ENCODE peak calls at places on chromosomes 13 and 19, in seven cellular contexts. U, E, Y, O, J, M and K are unnamed samples. For H3K4me1, the result is how much of the 10 kb centered on the place peaks cover.

GRCh38 chr13:50238922-50239321 is 223.7 kb downstream of the KCNRG start:
- DNase-seq in Y (no peak), M (no peak), O (no peak), E (no peak), U (no peak), J (no peak), K (no peak)

GRCh38 chr13:66534561-66534960 is 695.6 kb downstream of the PCDH9 start:
- DNase-seq in E (no peak), U (no peak), O (no peak), Y (peak), J (no peak), M (no peak), K (no peak)

GRCh38 chr13:42478531-42479156 is 95.3 kb upstream of the TNFSF11 start:
- DNase-seq in J (no peak), O (peak), U (no peak), E (no peak), M (no peak), Y (peak), K (no peak)

GRCh38 chr19:7705387-7706187 is 3.7 kb upstream of the FCER2 start:
- DNase-seq in Y (no peak), U (peak), E (no peak), J (peak), O (no peak), M (no peak), K (peak)

GRCh38 chr13:82739881-82740280 is 1142.4 kb downstream of the SLITRK1 start:
- DNase-seq in E (no peak), U (no peak), J (no peak), M (no peak), Y (peak), O (no peak), K (no peak)

GRCh38 chr13:24232037-24232436 is 71.5 kb downstream of the SPATA13 start:
- DNase-seq in O (no peak), Y (no peak), E (no peak), J (peak), M (no peak), U (no peak), K (no peak)

GRCh38 chr13:105410602-105411001 is 1124.9 kb downstream of the EFNB2 start:
- DNase-seq in M (peak), Y (no peak), J (peak), E (peak), U (peak), O (peak), K (no peak)

GRCh38 chr19:57803594-57804325 is 11.0 kb downstream of the ZNF552 start:
- DNase-seq in Y (peak), E (no peak), U (no peak), O (peak), M (peak), J (peak), K (no peak)

GRCh38 chr19:13961826-13962737 is 9.8 kb downstream of the DCAF15 start:
- DNase-seq in U (no peak), O (peak), M (no peak), E (peak), Y (peak), J (no peak), K (no peak)

GRCh38 chr19:39492225-39492624 is 6.5 kb upstream of the DLL3 start:
- DNase-seq in U (no peak), O (no peak), Y (no peak), M (no peak), J (no peak), E (no peak), K (no peak)

GRCh38 chr19:5990289-5990797 is 12.4 kb upstream of the RANBP3 start:
- DNase-seq in J (no peak), Y (no peak), O (peak), U (no peak), E (no peak), M (no peak), K (no peak)

GRCh38 chr13:99382428-99383133 is 75.4 kb upstream of the GPR183 start:
- DNase-seq in E (no peak), M (no peak), O (no peak), U (no peak), Y (peak), J (peak), K (peak)

GRCh38 chr19:49847731-49848696 is 2.9 kb upstream of the PTOV1 start:
- DNase-seq in J (no peak), M (no peak), E (no peak), Y (peak), U (no peak), O (no peak), K (peak)

GRCh38 chr13:75704942-75705320 is 68.8 kb downstream of the LMO7 start:
- DNase-seq in J (peak), E (no peak), Y (no peak), M (peak), O (no peak), U (no peak), K (no peak)

GRCh38 chr19:49333426-49334288 is 1.5 kb upstream of the CD37 start:
- DNase-seq in U (no peak), Y (peak), J (peak), M (no peak), E (peak), O (no peak), K (peak)

GRCh38 chr13:102830646-102831045 is 15.2 kb upstream of the ERCC5 start:
- DNase-seq in M (no peak), J (peak), U (no peak), O (no peak), Y (no peak), E (no peak), K (no peak)

GRCh38 chr13:93496985-93497673 is 270.5 kb downstream of the GPC6 start:
- DNase-seq in M (no peak), J (no peak), O (peak), U (no peak), E (no peak), Y (peak), K (no peak)

GRCh38 chr19:4712771-4713170 is 10.9 kb downstream of the DPP9 start:
- DNase-seq in J (no peak), E (no peak), Y (no peak), M (no peak), U (no peak), O (no peak), K (no peak)

GRCh38 chr13:95337597-95337996 is 36.3 kb upstream of the ABCC4 start:
- DNase-seq in E (no peak), U (no peak), Y (no peak), J (no peak), M (no peak), O (no peak), K (no peak)

GRCh38 chr13:110463876-110464510 is 97.5 kb downstream of the RAB20 start:
- DNase-seq in O (no peak), M (no peak), Y (no peak), U (no peak), J (no peak), E (no peak), K (no peak)

DNA sequence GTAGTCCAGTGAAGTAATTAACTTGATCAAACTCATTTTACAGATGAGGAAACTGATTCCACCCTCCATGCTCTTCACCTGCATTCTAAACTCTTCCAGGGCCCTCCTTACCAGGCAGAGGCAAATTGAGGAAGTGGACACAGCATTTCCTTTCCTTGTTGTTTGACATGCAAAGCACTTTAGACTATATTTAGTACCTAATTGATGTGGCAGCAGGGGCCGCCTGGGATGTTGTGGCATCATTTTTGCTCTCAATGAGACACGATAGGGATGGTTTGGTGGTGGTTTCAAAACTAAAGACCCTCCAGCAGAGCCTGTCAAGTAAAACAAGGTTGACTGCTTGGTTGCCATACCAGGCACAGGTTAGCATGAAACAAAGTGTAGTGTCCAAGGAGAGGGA is 7.9 kb downstream of the SIPA1L3 start:
- DNase-seq in M (no peak), U (no peak), O (no peak), Y (no peak), J (no peak), E (no peak), K (no peak)
- H3K4me3 ChIP-seq in M (no peak), U (no peak), O (no peak), Y (no peak), J (no peak), E (no peak), K (no peak)

GRCh38 chr13:48184260-48184659 is 48.7 kb upstream of the ITM2B start:
- DNase-seq in U (no peak), O (no peak), J (no peak), M (no peak), Y (no peak), E (no peak), K (no peak)
- H3K4me1 ChIP-seq in U (under half), O (under half), J (under half), M (under half), Y (under half), E (under half), K (half or more)

DNA sequence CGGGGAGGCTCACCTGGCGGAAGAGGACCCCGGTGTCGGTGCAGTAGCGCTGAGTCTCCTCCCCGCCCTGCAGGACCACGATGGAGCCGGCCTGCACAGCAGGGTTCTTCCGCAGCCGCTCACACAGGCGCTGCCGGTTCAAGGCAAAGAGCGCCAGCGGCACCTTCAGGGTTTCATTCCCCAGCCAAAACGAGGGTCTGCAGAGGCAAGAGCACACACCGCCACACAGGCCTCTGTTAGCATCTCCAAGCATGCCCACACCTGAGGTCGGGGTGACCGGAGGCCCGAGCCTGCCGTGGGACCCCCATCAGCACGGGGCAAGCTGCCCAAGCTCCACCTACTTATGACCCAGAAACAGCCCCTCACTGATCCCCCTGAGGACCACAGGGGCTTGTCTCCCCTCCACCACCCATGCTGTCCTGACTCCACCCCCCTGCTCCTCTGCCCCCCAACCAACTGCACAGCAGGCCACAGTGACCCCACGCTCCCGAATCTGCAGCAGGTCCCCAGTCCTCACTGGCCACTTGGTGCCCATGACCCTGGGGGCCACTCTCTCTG is 8.9 kb downstream of the PEPD start:
- DNase-seq in Y (no peak), U (no peak), O (no peak), J (no peak), M (no peak), E (no peak), K (no peak)
- H3K4me3 ChIP-seq in Y (no peak), U (no peak), O (no peak), J (no peak), M (no peak), E (no peak), K (no peak)

GRCh38 chr19:51347209-51347928 is 5.4 kb upstream of the VSIG10L start:
- DNase-seq in Y (no peak), J (no peak), E (no peak), O (no peak), U (no peak), M (no peak), K (no peak)
- H3K4me1 ChIP-seq in Y (under half), J (under half), E (under half), O (under half), U (under half), M (under half), K (under half)

DNA sequence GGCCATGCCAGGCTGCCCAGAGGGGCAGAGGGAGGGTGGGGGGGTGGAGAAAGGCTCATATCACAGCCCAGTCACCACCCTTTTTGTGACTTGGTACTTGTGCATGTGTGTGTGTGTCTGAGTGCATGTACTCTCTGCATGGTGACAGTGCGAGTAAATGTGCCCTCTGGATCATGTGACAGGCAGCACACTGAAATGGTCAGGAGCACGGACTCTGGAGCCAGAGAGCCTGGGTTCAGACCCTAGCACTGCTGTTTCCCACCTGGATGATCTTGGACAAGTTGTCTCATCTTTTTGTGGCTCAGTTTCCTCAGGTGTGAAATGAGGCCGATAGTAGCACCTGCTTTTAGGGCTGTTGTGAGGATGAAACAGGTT is 2.0 kb downstream of the CIC start:
- DNase-seq in E (no peak), J (no peak), Y (no peak), M (peak), U (no peak), O (no peak), K (no peak)
- H3K4me3 ChIP-seq in E (no peak), J (peak), Y (peak), M (no peak), U (peak), O (no peak), K (peak)

DNA sequence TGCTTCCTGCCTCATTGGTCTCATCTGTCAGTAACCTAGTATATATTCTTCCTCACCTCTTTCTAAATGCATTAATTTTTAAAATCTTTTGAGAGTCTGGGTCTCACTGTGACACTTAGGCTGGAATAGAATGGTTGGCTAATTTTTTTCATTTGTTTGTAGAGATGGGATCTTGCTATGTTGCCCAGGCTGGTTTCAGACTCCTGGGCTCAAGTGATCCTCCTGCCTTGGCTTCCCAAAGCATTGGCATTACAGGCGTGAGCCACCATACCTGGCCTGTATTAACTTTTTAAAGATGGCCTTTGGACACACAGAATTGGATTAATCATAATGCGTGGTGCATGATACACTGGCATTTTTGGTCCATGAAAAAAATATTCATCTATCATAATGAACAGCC is 29.9 kb downstream of the SIPA1L3 start:
- DNase-seq in U (no peak), E (no peak), O (no peak), J (no peak), Y (no peak), M (no peak), K (no peak)
- H3K4me1 ChIP-seq in U (under half), E (under half), O (under half), J (under half), Y (under half), M (under half), K (under half)

DNA sequence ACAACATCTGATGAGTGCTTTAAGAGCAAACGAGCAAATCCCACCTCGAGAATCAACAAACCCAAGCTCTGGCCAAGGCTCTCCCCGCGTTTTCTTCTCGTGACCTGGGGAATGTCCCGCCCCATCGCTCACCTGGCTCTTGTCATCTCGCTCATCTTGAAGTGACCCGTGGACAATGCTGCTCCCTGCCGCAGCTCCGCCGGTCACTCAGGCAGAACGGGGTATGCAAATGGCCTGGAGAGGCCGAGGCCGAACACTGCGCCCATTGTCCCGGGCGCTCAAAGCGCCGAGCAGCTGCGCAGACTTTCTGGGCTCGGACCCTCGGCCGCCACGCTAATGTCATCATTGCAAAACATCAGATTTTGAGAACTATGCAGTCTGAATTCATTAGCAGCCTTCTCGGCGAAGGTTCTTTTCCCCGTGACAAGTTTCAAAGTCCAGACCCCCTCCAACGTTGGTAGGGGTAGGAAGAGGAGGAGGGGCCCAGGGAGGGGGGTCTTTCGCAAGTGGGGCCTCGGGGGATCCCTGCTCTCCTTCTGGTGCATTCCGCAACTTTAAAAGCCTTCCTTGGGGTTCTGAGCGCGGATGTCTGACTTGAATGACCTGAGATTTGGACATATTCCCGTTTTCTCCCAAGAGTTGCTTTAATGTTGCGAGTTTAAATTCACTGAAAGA is 39.7 kb downstream of the SOX1 start:
- DNase-seq in O (peak), M (peak), U (no peak), E (peak), J (no peak), Y (no peak), K (no peak)
- H3K4me3 ChIP-seq in O (peak), M (no peak), U (no peak), E (no peak), J (no peak), Y (no peak), K (no peak)

GRCh38 chr13:46662690-46663089 is 109.7 kb downstream of the LRCH1 start:
- DNase-seq in M (no peak), Y (no peak), O (no peak), J (no peak), E (no peak), U (no peak), K (no peak)

GRCh38 chr13:46665243-46665629 is 112.3 kb downstream of the LRCH1 start:
- DNase-seq in O (no peak), U (no peak), Y (peak), E (no peak), J (no peak), M (no peak), K (no peak)

GRCh38 chr13:46663216-46663615 is 110.2 kb downstream of the LRCH1 start:
- DNase-seq in O (no peak), U (no peak), J (no peak), E (no peak), M (no peak), Y (no peak), K (no peak)

GRCh38 chr13:46663644-46664043 is 110.7 kb downstream of the LRCH1 start:
- DNase-seq in J (no peak), U (no peak), Y (no peak), O (no peak), M (no peak), E (no peak), K (no peak)

GRCh38 chr13:46664195-46664594 is 111.2 kb downstream of the LRCH1 start:
- DNase-seq in Y (no peak), E (no peak), J (no peak), O (no peak), M (no peak), U (no peak), K (no peak)
- H3K4me1 ChIP-seq in Y (under half), E (under half), J (under half), O (under half), M (under half), U (half or more), K (under half)

GRCh38 chr13:45310341-45311138 is 30.4 kb downstream of the TPT1 start:
- DNase-seq in M (no peak), O (no peak), U (no peak), J (no peak), Y (no peak), E (no peak), K (no peak)
- H3K4me3 ChIP-seq in M (no peak), O (peak), U (peak), J (peak), Y (peak), E (peak), K (peak)